ENCODE peak calls at places on chromosomes 5 and 9, in nine cellular contexts. N, Y, G, B, I, Z, L, D and V are unnamed samples.

GRCh38 chr9:126794441-126794840 is 10.4 kb upstream of the ZBTB43 start:
- DNase-seq in G (no peak), B (no peak), N (no peak), Y (no peak), L (no peak), I (no peak), Z (no peak), D (no peak), V (no peak)

GRCh38 chr5:153551537-153552079 is 61.1 kb downstream of the GRIA1 start:
- DNase-seq in B (no peak), D (no peak), N (peak; percentile 90), L (peak; percentile 98), Y (peak; percentile 93), Z (no peak), I (peak; percentile 74), G (peak; percentile 82), V (peak; percentile 62)

GRCh38 chr5:180438785-180439780 is 55.1 kb upstream of the CNOT6 start:
- DNase-seq in I (no peak), N (no peak), G (no peak), L (no peak), D (no peak), Y (no peak), Z (no peak), B (no peak), V (no peak)

GRCh38 chr9:130118841-130119520 is 53.2 kb upstream of the NCS1 start:
- DNase-seq in B (no peak), G (peak; percentile 87), Z (no peak), D (peak; percentile 85), Y (no peak), I (no peak), N (peak; percentile 51), L (no peak), V (peak; percentile 81)

GRCh38 chr5:73966411-73966810 is 340.4 kb downstream of the ARHGEF28 start:
- DNase-seq in L (no peak), D (no peak), Y (no peak), G (no peak), B (no peak), N (no peak), I (no peak), Z (no peak), V (no peak)

GRCh38 chr9:108588246-108588645 is 267.5 kb downstream of the ACTL7B start:
- DNase-seq in Y (no peak), Z (no peak), B (no peak), I (no peak), L (no peak), N (no peak), D (no peak), G (no peak), V (no peak)

GRCh38 chr9:105842023-105842644 is 147.8 kb downstream of the TMEM38B start:
- DNase-seq in B (no peak), Y (peak; percentile 9), N (peak; percentile 62), I (peak; percentile 14), Z (peak; percentile 13), D (peak; percentile 9), G (no peak), L (peak; percentile 22), V (peak; percentile 69)

GRCh38 chr5:179122411-179123108 is 62.4 kb downstream of the ZNF354C start:
- DNase-seq in D (no peak), I (no peak), L (no peak), N (no peak), G (peak; percentile 37), Z (no peak), B (no peak), Y (no peak), V (peak; percentile 22)

GRCh38 chr5:135320718-135321484 is 78.1 kb downstream of the MACROH2A1 start:
- DNase-seq in Z (no peak), N (no peak), G (peak; percentile 26), L (no peak), Y (no peak), D (no peak), I (no peak), B (no peak), V (peak; percentile 26)